ENCODE peak calls at places on chromosome 19, in four cellular contexts. K is H1, S is HepG2, L is GM12878. R is an unnamed sample.

GRCh38 chr19:53333071-53333465 is 481 bp upstream of the ZNF845 start:
- DNase-seq in S (no peak), L (no peak), K (no peak), R (peak; percentile 61)

GRCh38 chr19:41521860-41522555 is 54.0 kb upstream of the CEACAM21 start:
- DNase-seq in L (no peak), K (peak; percentile 56), S (no peak), R (peak; percentile 51)

GRCh38 chr19:41298327-41298964 is 11.5 kb upstream of the CCDC97 start:
- DNase-seq in L (no peak), K (no peak), S (no peak), R (no peak)

GRCh38 chr19:4430760-4431159 is 26.8 kb downstream of the UBXN6 start:
- DNase-seq in L (no peak), S (no peak), K (no peak), R (no peak)

GRCh38 chr19:40613669-40614594 is 12.8 kb downstream of the LTBP4 start:
- DNase-seq in K (peak; percentile 88), L (peak; percentile 57), S (no peak), R (no peak)

GRCh38 chr19:44755219-44755618 is 6.7 kb downstream of the BCL3 start:
- DNase-seq in S (no peak), L (no peak), K (no peak), R (no peak)

GRCh38 chr19:52007436-52007804 is 591 bp downstream of the ZNF615 start:
- DNase-seq in L (no peak), K (no peak), S (no peak), R (peak; percentile 38)

GRCh38 chr19:1469936-1470863 is 8.8 kb downstream of the C19orf25 start:
- DNase-seq in L (no peak), K (peak; percentile 78), S (no peak), R (no peak)

GRCh38 chr19:5480427-5480836 is 25.2 kb downstream of the ZNRF4 start:
- DNase-seq in L (no peak), S (peak; percentile 30), K (peak; percentile 80), R (peak; percentile 69)

GRCh38 chr19:29724102-29724641 is 9.1 kb upstream of the C19orf12 start:
- DNase-seq in S (no peak), K (peak; percentile 73), L (no peak), R (no peak)

GRCh38 chr19:1409204-1410005 is 2.0 kb downstream of the DAZAP1 start:
- DNase-seq in L (no peak), S (no peak), K (no peak), R (no peak)

GRCh38 chr19:17755533-17755885 is 4.2 kb downstream of the FCHO1 start:
- DNase-seq in S (no peak), L (no peak), K (no peak), R (peak; percentile 33)

GRCh38 chr19:37251308-37252229 is 33.6 kb downstream of the ZNF383 start:
- DNase-seq in L (peak; percentile 54), S (no peak), K (no peak), R (peak; percentile 92)

GRCh38 chr19:14536926-14537692 is 7.7 kb downstream of the TECR start:
- DNase-seq in K (peak; percentile 87), S (no peak), L (no peak), R (peak; percentile 80)

GRCh38 chr19:33788676-33789075 is 8.0 kb upstream of the KCTD15 start:
- DNase-seq in S (no peak), L (no peak), K (no peak), R (no peak)

GRCh38 chr19:16946951-16947940 is 58.4 kb downstream of the F2RL3 start:
- DNase-seq in K (no peak), L (no peak), S (no peak), R (no peak)

GRCh38 chr19:19406878-19407639 is 1.6 kb downstream of the GATAD2A start:
- DNase-seq in S (peak; percentile 42), L (no peak), K (no peak), R (no peak)

GRCh38 chr19:4067396-4068057 is 828 bp upstream of the ZBTB7A start:
- DNase-seq in K (no peak), L (no peak), S (no peak), R (peak; percentile 84)

GRCh38 chr19:43743059-43743458 is 11.7 kb downstream of the SMG9 start:
- DNase-seq in K (no peak), L (no peak), S (no peak), R (no peak)

GRCh38 chr19:4449022-4449825 is 8.4 kb downstream of the UBXN6 start:
- DNase-seq in S (no peak), K (no peak), L (no peak), R (peak; percentile 41)

GRCh38 chr19:55284405-55285058 is 735 bp downstream of the BRSK1 start:
- DNase-seq in K (peak; percentile 60), L (no peak), S (no peak), R (peak; percentile 66)

GRCh38 chr19:39398297-39398864 is 7.2 kb downstream of the MED29 start:
- DNase-seq in S (peak; percentile 36), L (no peak), K (no peak), R (no peak)

GRCh38 chr19:50250450-50251136 is 47.2 kb downstream of the MYH14 start:
- DNase-seq in K (no peak), L (no peak), S (no peak), R (no peak)

GRCh38 chr19:17394891-17395415 is 957 bp upstream of the CCDC194 start:
- DNase-seq in S (no peak), L (no peak), K (peak; percentile 89), R (peak; percentile 81)

GRCh38 chr19:20182232-20182785 is 15.3 kb downstream of the ZNF486 start:
- DNase-seq in S (no peak), L (no peak), K (no peak), R (no peak)

GRCh38 chr19:7069904-7070226 is 362 bp downstream of the ZNF557 start:
- DNase-seq in K (no peak), L (no peak), S (no peak), R (no peak)

GRCh38 chr19:40703029-40703755 is 12.7 kb upstream of the NUMBL start:
- DNase-seq in S (no peak), K (no peak), L (no peak), R (no peak)

GRCh38 chr19:51607077-51607476 is 23.1 kb downstream of the SIGLEC5 start:
- DNase-seq in L (peak; percentile 90), S (no peak), K (no peak), R (no peak)

GRCh38 chr19:54436031-54436523 is 12.9 kb upstream of the LENG8 start:
- DNase-seq in S (no peak), K (peak; percentile 61), L (no peak), R (no peak)

GRCh38 chr19:5154799-5155426 is 185.7 kb downstream of the PTPRS start:
- DNase-seq in K (no peak), L (no peak), S (no peak), R (peak; percentile 33)

DNA sequence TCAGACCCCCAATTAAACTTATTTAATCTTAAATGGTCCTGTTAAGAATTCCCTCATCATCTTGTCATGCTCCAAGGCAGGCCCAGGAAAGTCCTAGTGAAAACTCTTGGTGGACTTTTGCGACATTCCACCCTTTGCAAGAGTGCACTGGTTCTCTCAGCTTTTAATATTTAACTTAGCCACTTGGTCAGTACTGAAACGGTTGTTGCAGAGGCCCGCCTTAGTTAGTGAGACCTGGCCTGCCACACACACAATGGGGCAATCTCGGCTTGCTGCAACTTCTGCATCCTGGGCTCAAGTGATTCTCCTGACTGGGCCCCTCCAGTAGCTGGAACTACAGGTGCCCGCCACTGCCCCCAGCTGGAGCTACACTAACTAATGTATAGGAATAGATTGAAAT is 1366.0 kb downstream of the UQCRFS1 start:
- DNase-seq in K (no peak), S (peak; percentile 2), L (no peak), R (no peak)
- TF ChIP-seq TCF12 in K (no peak), S (no peak), L (no peak), R (no peak)

GRCh38 chr19:13262450-13262849 is 112.2 kb downstream of the IER2 start:
- DNase-seq in K (no peak), L (no peak), S (peak; percentile 38), R (peak; percentile 66)
- TF ChIP-seq TCF12 in K (no peak), L (no peak), S (no peak), R (no peak)

DNA sequence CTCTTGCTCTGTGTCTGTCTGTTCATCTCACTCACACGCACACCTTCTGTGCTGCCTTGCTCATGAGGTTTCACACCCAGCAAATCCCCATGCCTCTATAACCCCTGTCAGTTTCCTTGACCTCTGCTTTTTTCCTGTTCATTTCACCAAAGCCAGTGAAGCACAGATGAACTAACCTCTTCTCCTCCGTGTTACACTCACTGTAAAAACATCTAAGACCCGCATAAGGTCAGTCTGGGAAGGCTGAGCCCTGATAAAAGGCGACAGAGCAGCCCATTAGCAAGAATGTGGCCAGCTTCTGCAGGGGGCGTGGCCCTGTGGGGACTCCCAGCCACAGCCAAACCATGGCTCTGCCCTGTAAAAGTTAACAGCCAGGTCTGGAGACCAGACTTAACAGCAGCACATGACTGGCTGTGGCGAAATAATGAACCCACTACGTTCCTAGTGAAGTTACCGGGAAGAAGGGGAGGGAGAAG is 42.8 kb upstream of the NPAS1 start:
- DNase-seq in L (no peak), K (no peak), S (no peak), R (peak; percentile 57)
- TF ChIP-seq TCF12 in L (no peak), K (no peak), S (no peak), R (peak; percentile 55)

GRCh38 chr19:42626181-42626580 is 31.5 kb upstream of the CEACAM8 start:
- DNase-seq in K (no peak), L (no peak), S (no peak), R (no peak)

GRCh38 chr19:42627916-42628315 is 33.2 kb upstream of the CEACAM8 start:
- DNase-seq in L (no peak), S (no peak), K (no peak), R (no peak)

GRCh38 chr19:42629191-42629590 is 34.5 kb upstream of the CEACAM8 start:
- DNase-seq in S (no peak), K (no peak), L (no peak), R (no peak)

GRCh38 chr19:42628411-42629135 is 33.8 kb upstream of the CEACAM8 start:
- DNase-seq in K (no peak), S (no peak), L (no peak), R (no peak)
- TF ChIP-seq TCF12 in K (no peak), S (no peak), L (no peak), R (no peak)

DNA sequence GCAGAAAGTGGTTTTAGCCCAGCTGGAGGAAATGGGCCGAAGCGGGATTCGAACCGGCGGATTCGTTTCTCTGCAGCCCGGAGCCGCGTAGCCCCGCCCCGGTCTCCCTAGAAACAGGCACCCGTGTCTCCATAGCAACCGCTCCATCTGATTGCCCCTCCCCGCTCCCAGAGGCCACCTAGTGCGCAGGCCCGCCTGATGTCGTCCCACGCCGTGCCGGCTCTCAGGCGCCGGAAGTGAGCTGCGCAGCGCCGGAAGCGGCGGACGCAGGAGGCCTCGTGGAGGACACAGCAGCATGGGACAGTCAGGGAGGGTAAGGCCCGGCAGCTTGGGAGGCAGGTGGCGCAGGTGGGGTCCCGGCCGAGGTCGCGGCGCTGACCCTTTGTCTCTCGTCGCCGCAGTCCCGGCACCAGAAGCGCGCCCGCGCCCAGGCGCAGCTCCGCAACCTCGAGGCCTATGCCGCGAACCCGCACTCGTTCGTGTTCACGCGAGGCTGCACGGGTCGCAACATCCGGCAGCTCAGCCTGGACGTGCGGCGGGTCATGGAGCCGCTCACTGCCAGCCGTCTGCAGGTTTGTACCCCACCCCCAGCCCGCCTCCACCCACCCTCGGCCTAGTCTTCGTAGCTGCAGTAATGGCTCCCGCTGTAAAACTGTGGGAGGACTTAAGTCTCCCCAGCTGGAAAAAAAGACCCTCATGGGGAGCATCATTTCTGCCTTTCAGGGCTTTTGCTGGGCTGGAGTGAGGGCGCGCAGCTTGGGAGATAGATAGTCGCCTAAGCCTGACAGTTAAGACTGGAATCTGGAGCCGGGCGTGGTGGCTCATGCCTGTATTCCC is at the start of gene PPAN:
- DNase-seq in L (peak; percentile 93), K (peak; percentile 97), S (peak; percentile 95), R (peak; percentile 100)
- TF ChIP-seq TCF12 in L (no peak), K (no peak), S (no peak), R (no peak)